ENCODE peak calls at places on chromosome 16, in six cellular contexts. I, R, L, Y, Z and G are unnamed samples.

GRCh38 chr16:56419740-56420548 is 5.4 kb downstream of the AMFR start:
- DNase-seq in Z (no peak), Y (no peak), I (no peak), L (no peak), R (no peak), G (no peak)

GRCh38 chr16:4850211-4850610 is 2.9 kb downstream of the UBN1 start:
- DNase-seq in Y (no peak), Z (no peak), I (peak), R (no peak), L (no peak), G (no peak)

GRCh38 chr16:4486126-4486893 is 10.1 kb downstream of the HMOX2 start:
- DNase-seq in R (no peak), Z (no peak), I (no peak), L (no peak), Y (no peak), G (no peak)

GRCh38 chr16:85448557-85449194 is 164.4 kb upstream of the GSE1 start:
- DNase-seq in R (no peak), Y (no peak), L (no peak), I (no peak), Z (no peak), G (no peak)

GRCh38 chr16:9119795-9120194 is 28.4 kb downstream of the HAPSTR1 start:
- DNase-seq in I (peak), Z (no peak), R (peak), Y (no peak), L (no peak), G (peak)

GRCh38 chr16:85263214-85263613 is 150.9 kb upstream of the CIBAR2 start:
- DNase-seq in L (no peak), R (no peak), Z (no peak), I (no peak), Y (no peak), G (no peak)

GRCh38 chr16:79194291-79194690 is 406.2 kb downstream of the MAF start:
- DNase-seq in R (no peak), L (no peak), Z (no peak), Y (no peak), I (no peak), G (no peak)

GRCh38 chr16:2749936-2750335 is 2.5 kb upstream of the SRRM2 start:
- DNase-seq in Z (no peak), I (no peak), L (no peak), Y (no peak), R (no peak), G (no peak)

GRCh38 chr16:24009955-24010354 is 174.2 kb downstream of the PRKCB start:
- DNase-seq in L (no peak), Z (no peak), Y (no peak), R (no peak), I (no peak), G (no peak)

GRCh38 chr16:86044881-86045600 is 146.1 kb downstream of the IRF8 start:
- DNase-seq in Z (no peak), I (no peak), L (no peak), Y (no peak), R (no peak), G (no peak)

GRCh38 chr16:13335894-13336293 is 434.5 kb downstream of the SHISA9 start:
- DNase-seq in I (no peak), Y (no peak), Z (no peak), L (no peak), R (no peak), G (no peak)

GRCh38 chr16:68265078-68265925 is 976 bp downstream of the SLC7A6 start:
- DNase-seq in R (peak), L (peak), Y (no peak), I (peak), Z (no peak), G (peak)

GRCh38 chr16:66521951-66522771 is 27.8 kb downstream of the TK2 start:
- DNase-seq in Z (no peak), Y (peak), L (no peak), R (no peak), I (peak), G (peak)

GRCh38 chr16:19884611-19885455 is at the start of gene GPRC5B:
- DNase-seq in L (peak), Y (no peak), Z (no peak), R (no peak), I (peak), G (peak)

GRCh38 chr16:19884021-19884485 is 595 bp downstream of the GPRC5B start:
- DNase-seq in L (peak), Z (no peak), Y (no peak), R (no peak), I (no peak), G (no peak)

GRCh38 chr16:19883296-19883951 is 1.2 kb downstream of the GPRC5B start:
- DNase-seq in Y (no peak), Z (no peak), I (peak), L (peak), R (no peak), G (peak)

GRCh38 chr16:19886061-19886792 is 1.6 kb upstream of the GPRC5B start:
- DNase-seq in I (peak), Z (peak), R (peak), L (peak), Y (no peak), G (peak)

GRCh38 chr16:19885456-19886060 is 910 bp upstream of the GPRC5B start:
- DNase-seq in R (no peak), I (no peak), L (no peak), Y (no peak), Z (no peak), G (peak)
- H3K4me3 ChIP-seq in R (peak), I (peak), L (peak), Y (peak), Z (no peak), G (peak)

DNA sequence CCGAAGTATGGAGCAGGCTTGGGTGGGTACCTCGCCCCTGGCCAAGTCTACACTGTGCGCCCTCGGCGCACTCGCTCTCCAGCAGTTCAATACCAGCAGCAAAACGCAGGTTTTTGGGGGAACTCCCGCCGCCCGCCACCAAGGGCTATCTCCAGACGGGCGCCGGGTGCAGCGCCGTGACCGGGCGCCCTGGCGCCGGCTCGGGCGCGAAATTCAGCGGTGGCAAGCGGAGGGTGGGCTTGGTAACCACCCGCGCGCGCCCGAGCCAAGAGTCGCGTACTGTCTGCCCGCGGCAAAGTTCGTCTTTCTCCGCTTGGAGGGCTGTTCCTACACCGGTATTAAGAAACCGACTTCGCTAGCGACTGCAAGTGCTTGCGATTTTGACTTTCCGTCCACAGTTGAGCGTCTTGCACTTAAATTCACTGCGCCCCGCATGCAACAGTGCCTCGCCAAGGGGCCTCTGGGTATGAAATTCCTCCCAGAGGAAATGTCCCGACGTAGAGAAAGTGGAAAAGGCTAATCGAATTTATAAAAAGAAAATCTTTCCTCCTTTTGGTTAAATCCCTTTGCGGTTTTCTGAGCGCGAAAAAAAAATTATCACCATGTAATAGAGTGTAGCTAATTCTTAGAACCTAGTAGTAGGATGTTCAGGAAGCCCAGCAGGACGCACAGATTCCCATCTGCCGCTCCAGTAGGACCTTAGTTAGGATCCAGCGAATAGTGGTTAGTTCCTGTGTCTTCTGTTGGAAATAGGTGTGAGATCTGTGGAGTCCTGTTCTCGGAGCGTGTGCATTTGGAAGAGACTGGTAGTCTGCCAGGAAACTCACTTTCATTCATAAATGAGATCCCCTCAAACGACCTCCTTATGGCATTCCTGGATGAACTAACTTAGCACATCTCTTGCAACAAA is 5.1 kb upstream of the SALL1 start:
- DNase-seq in R (no peak), L (peak), Y (no peak), Z (no peak), I (peak), G (peak)
- H3K4me3 ChIP-seq in R (peak), L (peak), Y (no peak), Z (peak), I (no peak), G (no peak)

GRCh38 chr16:54808890-54809289 is 121.8 kb upstream of the IRX5 start:
- DNase-seq in Y (no peak), L (no peak), Z (no peak), I (no peak), R (no peak), G (no peak)
- H3K4me3 ChIP-seq in Y (no peak), L (no peak), Z (no peak), I (no peak), R (no peak), G (no peak)

GRCh38 chr16:82010649-82011048 is 621 bp downstream of the SDR42E1 start:
- DNase-seq in L (no peak), I (no peak), Y (no peak), R (no peak), Z (no peak), G (no peak)
- H3K4me3 ChIP-seq in L (no peak), I (peak), Y (no peak), R (no peak), Z (no peak), G (no peak)